ENCODE peak calls at places on chromosomes 3 and 15, in four cellular contexts. J is A549, E is aorta, H is astrocyte. U is an unnamed sample.

GRCh38 chr15:77550275-77551251 is 82.1 kb downstream of the LINGO1 start:
- DNase-seq in E (peak), J (no peak), H (no peak), U (no peak)

GRCh38 chr15:93861956-93862741 is 369.2 kb upstream of the MCTP2 start:
- DNase-seq in J (no peak), E (peak), H (no peak), U (no peak)

GRCh38 chr3:135792174-135792573 is 173.4 kb upstream of the PPP2R3A start:
- DNase-seq in H (no peak), J (no peak), E (no peak), U (no peak)

GRCh38 chr15:95857124-95857757 is 473.3 kb upstream of the NR2F2 start:
- DNase-seq in J (no peak), E (no peak), H (peak), U (peak)

GRCh38 chr3:124877617-124878016 is 9.5 kb downstream of the ITGB5 start:
- DNase-seq in H (no peak), E (no peak), J (no peak), U (no peak)

GRCh38 chr15:33022629-33023028 is 171.9 kb downstream of the FMN1 start:
- DNase-seq in H (peak), J (no peak), E (peak), U (peak)

GRCh38 chr3:100662113-100662823 is 47.0 kb upstream of the TFG start:
- DNase-seq in E (no peak), J (no peak), H (no peak), U (no peak)

GRCh38 chr15:64856429-64857145 is 14.9 kb downstream of the PLEKHO2 start:
- DNase-seq in E (peak), H (peak), J (no peak), U (no peak)

GRCh38 chr3:178536271-178537079 is at the start of gene KCNMB2:
- DNase-seq in J (no peak), E (no peak), H (no peak), U (peak)

GRCh38 chr3:192422998-192423349 is 304.4 kb downstream of the FGF12 start:
- DNase-seq in E (no peak), J (no peak), H (no peak), U (no peak)

DNA sequence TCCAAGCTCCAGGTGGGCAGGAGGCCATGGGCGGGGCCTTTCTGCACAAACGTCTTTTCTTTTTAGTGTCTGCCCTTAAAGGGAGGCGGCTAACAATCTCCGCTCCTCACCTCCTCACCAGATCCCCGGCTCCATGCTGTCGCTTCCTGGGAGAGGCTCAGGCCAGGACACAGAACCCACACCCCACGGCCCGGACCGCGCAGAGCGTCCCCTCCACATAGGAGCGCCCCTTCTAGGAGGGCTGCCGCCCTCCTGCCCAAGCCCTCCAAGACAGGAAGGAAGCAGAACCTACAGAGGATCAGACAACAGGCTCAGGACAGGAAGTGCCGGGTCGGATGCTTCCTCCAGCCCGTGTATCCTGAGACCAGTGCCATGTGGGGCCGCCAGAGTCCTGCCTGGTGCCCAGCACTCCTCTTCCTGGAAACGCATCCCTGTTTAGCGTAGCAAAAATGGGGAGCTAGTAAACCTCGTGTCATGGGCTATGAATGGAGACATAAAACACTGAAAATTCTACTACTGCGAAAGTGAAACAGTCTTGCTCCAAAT is 83.2 kb upstream of the ATP10A start:
- DNase-seq in E (no peak), H (no peak), J (no peak), U (no peak)
- H3K27ac ChIP-seq in E (no peak), H (no peak), J (no peak), U (no peak)

GRCh38 chr3:11558918-11559815 is 84.5 kb downstream of the VGLL4 start:
- DNase-seq in E (no peak), H (no peak), J (no peak), U (no peak)
- H3K27ac ChIP-seq in E (peak), H (peak), J (no peak), U (peak)

DNA sequence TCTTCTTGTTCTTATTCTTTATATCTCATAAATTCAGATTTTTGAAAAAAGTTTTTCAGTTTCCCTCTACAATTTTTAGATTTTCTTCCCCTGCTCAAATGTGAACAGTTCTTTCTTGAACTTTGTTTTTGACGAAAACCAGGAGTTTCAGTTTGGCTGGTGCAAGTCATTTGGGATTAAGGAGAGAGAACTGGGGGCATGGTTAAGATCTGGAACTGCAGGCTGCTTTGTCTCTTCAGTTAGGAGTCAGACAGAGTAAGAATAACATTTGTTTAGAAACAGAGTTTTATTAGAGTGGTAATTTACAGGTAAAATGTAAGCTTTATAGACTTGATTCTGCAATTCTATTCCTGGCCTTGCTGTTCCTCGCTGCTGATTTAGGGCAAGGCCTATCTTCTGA is 310.5 kb upstream of the C2CD4B start:
- DNase-seq in H (no peak), J (no peak), E (no peak), U (no peak)
- H3K27ac ChIP-seq in H (no peak), J (no peak), E (peak), U (no peak)

GRCh38 chr3:50155891-50156290 is 767 bp downstream of the SEMA3F start:
- DNase-seq in E (no peak), H (no peak), J (no peak), U (no peak)

GRCh38 chr3:50156991-50157493 is 1.9 kb downstream of the SEMA3F start:
- DNase-seq in H (no peak), J (peak), E (no peak), U (no peak)

GRCh38 chr3:50156549-50156948 is 1.4 kb downstream of the SEMA3F start:
- DNase-seq in H (no peak), E (no peak), J (no peak), U (no peak)

GRCh38 chr3:50158747-50159146 is 3.6 kb downstream of the SEMA3F start:
- DNase-seq in E (no peak), H (no peak), J (no peak), U (no peak)

DNA sequence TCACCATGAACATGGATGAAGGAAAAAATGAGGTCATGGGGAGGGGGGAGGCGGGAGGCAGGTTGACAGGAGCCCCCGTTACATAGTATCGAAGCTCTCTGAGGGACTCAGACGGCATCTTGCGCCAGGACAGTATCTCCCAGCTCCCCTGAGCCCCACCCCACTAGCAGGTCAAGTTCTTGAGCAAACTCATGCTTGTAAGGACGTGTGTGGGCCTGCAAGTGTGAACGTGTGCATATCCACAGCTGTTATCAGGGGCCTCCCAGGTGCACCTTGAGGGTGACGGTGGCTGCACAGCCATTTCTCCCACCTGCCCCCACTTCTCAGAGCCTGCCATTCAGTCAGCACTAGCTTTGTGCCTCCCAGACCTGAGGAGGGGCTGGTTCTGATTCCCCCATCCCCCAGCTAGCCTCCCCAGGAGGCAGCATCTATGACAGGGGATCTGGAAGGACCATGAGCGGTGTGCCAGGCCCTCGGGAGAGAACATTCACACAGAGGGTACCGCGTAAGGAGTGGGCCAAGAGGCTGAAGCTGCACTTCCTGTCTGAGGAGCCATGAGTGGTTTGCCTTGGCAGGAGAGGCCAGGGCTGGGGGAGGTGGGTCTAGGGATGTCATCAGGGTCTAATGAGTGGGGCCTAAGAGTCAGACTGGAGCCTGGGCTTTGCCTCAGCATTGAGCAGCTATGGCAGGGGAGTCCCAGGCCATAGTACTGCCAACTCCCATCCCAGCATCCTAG is 2.9 kb downstream of the SEMA3F start:
- DNase-seq in E (no peak), H (no peak), J (no peak), U (no peak)
- H3K27ac ChIP-seq in E (no peak), H (no peak), J (peak), U (no peak)

DNA sequence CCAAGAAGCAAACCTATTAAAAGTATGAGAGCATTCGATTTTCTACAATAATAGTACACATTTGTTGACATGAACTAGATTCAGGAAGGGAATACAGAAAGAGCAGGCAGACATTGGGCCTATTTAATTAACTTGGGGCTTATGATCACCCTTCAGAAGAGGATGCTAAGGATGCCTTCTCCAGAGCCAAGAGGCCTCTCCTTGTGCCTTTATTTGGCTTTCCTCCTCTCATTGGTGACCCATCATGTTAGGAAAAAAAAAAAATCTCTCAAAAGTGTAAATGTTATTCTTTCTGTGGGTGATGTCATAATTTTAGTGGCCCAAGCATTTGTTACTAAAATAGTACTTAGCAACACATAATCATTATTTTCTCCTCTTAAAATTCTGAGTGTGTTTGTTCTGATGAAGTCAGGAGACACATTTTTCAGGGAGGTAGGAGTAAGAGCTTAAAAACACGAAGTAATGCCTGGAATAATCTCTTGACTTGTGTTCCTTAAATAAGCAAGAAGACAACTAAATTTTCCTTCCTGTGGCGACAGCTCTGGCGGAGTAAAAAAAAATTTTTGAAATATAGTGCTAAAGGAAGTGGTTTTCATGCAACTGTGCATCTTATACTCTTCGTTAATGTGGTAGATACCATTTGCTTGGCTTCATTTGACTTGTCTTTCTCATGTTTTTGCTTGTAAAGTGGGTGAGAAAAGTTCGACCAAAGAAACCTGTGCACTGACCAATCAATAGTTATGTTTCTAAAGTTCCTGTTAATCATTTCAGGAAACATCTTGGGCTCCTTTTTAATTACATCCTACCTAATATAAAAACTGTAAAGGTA is 11.3 kb upstream of the MBNL1 start:
- DNase-seq in H (no peak), E (no peak), J (no peak), U (peak)
- H3K27ac ChIP-seq in H (peak), E (no peak), J (peak), U (peak)

DNA sequence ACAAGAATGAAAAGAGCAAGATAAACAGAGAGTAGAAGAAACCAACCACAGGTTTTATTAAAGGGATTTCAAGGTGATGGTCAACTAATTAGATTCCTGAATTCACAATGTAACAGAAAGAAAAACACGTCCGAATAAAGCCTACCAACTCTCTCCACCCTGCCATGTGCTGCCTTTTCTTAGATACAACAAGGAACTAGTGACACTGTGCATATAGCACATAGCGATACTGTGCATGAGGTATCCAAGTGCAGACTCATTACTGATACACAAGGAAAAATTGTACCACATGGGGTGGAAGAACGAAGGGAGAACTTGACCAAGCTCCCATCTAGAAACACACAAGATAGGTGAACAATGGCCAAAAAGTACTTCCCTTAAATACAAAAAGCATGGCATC is 154.6 kb downstream of the MAGI1 start:
- DNase-seq in E (no peak), J (no peak), H (peak), U (no peak)
- H3K27ac ChIP-seq in E (no peak), J (peak), H (no peak), U (no peak)

U was measured in brain microvascular endothelial cell.